ENCODE peak calls at places on chromosomes 3 and 15, in ten cellular contexts. L is upper lobe of right lung; B is non-pigmented ciliary epithelial cell; A is activated CD4-positive, alpha-beta memory T cell treated with anti-CD3 and anti-CD28 coated beads, Interleukin-2, amount 10 ng/mL, durations not matched to agents 7 days and 5 days; W is brain microvascular endothelial cell; M is EH; E is HS-27A; I is posterior cingulate gyrus; C is iris pigment epithelial cell; O is endothelial cell. V is an unnamed sample.

GRCh38 chr15:62474771-62475124 is 309.7 kb upstream of the C2CD4B start:
- DNase-seq in C (no peak), A (no peak), W (no peak), M (peak), L (no peak), B (no peak), E (no peak), I (no peak), O (no peak), V (no peak)

GRCh38 chr15:40243126-40243810 is 4.4 kb downstream of the PAK6 start:
- DNase-seq in E (no peak), O (no peak), W (no peak), M (no peak), I (no peak), C (no peak), A (no peak), L (no peak), B (no peak), V (no peak)

GRCh38 chr3:45832691-45833090 is 9.2 kb downstream of the LZTFL1 start:
- DNase-seq in W (no peak), E (no peak), I (no peak), M (peak), O (no peak), L (no peak), C (peak), B (no peak), A (no peak), V (no peak)

GRCh38 chr3:96750094-96750767 is 64.2 kb upstream of the EPHA6 start:
- DNase-seq in A (no peak), I (no peak), B (no peak), E (no peak), L (no peak), C (no peak), M (no peak), O (no peak), W (no peak), V (no peak)

GRCh38 chr3:191066669-191067068 is 132.4 kb upstream of the OSTN start:
- DNase-seq in C (peak), A (no peak), B (no peak), E (no peak), M (peak), I (no peak), L (no peak), O (no peak), W (no peak), V (peak)

GRCh38 chr3:149442845-149443544 is 31.5 kb upstream of the TM4SF4 start:
- DNase-seq in A (no peak), C (peak), O (no peak), L (no peak), B (peak), M (peak), I (no peak), E (no peak), W (peak), V (peak)

GRCh38 chr3:58161435-58162398 is 49.1 kb downstream of the DNASE1L3 start:
- DNase-seq in W (peak), E (peak), B (peak), I (no peak), O (no peak), L (peak), M (peak), C (peak), A (no peak), V (peak)

GRCh38 chr3:76570436-76571057 is 469.4 kb upstream of the ROBO2 start:
- DNase-seq in E (no peak), I (no peak), O (no peak), W (no peak), A (no peak), M (no peak), L (no peak), B (no peak), C (peak), V (peak)

GRCh38 chr3:20154928-20155327 is 31.1 kb downstream of the SGO1 start:
- DNase-seq in M (no peak), E (no peak), W (no peak), A (no peak), B (no peak), L (no peak), O (no peak), I (no peak), C (no peak), V (no peak)

GRCh38 chr3:159322322-159322939 is 520.6 kb downstream of the MFSD1 start:
- DNase-seq in B (no peak), W (peak), C (peak), I (no peak), M (peak), E (no peak), A (peak), L (peak), O (peak), V (no peak)

GRCh38 chr3:38538773-38539353 is 42.7 kb downstream of the EXOG start:
- DNase-seq in B (no peak), I (no peak), L (no peak), E (no peak), M (no peak), W (no peak), A (no peak), C (no peak), O (no peak), V (no peak)

GRCh38 chr3:150737874-150738679 is 24.9 kb downstream of the SIAH2 start:
- DNase-seq in L (no peak), O (no peak), M (peak), E (no peak), B (no peak), C (peak), A (peak), I (no peak), W (peak), V (no peak)

GRCh38 chr3:114435733-114436132 is 141.9 kb downstream of the TIGIT start:
- DNase-seq in E (no peak), C (peak), A (no peak), I (no peak), L (no peak), M (no peak), O (no peak), W (no peak), B (no peak), V (peak)

GRCh38 chr15:69319384-69320375 is 21.0 kb downstream of the PAQR5 start:
- DNase-seq in A (no peak), C (no peak), L (no peak), O (no peak), M (no peak), E (no peak), B (no peak), W (no peak), I (no peak), V (no peak)

GRCh38 chr3:63232764-63233396 is 45.2 kb upstream of the SYNPR start:
- DNase-seq in C (peak), L (no peak), I (no peak), E (no peak), W (no peak), O (no peak), A (no peak), B (no peak), M (no peak), V (peak)

V was measured in astrocyte of the spinal cord.